ENCODE peak calls at places on chromosomes 2 and 18, in four cellular contexts. Y is fibroblast of lung; Q is CD4-positive, alpha-beta T cell; F is foreskin keratinocyte. I is an unnamed sample.

GRCh38 chr2:216149741-216150140 is 40.6 kb downstream of the XRCC5 start:
- DNase-seq in Y (no peak), Q (no peak), F (peak; percentile 66), I (peak; percentile 42)

GRCh38 chr2:120182019-120182560 is 41.1 kb downstream of the TMEM185B start:
- DNase-seq in Q (no peak), Y (no peak), F (no peak), I (no peak)

GRCh38 chr2:221817052-221817451 is 244.9 kb upstream of the EPHA4 start:
- DNase-seq in Y (peak; percentile 9), Q (no peak), F (peak; percentile 11), I (no peak)

GRCh38 chr2:63837036-63837594 is 4.6 kb upstream of the UGP2 start:
- DNase-seq in Q (no peak), Y (no peak), F (no peak), I (no peak)

GRCh38 chr2:216536725-216537124 is 38.1 kb downstream of the RPL37A start:
- DNase-seq in Y (peak; percentile 41), Q (no peak), F (no peak), I (no peak)

GRCh38 chr2:99444222-99444621 is 45.6 kb downstream of the REV1 start:
- DNase-seq in F (no peak), Y (no peak), Q (no peak), I (no peak)

GRCh38 chr2:47031909-47032668 is 116.5 kb upstream of the MCFD2 start:
- DNase-seq in Q (no peak), Y (no peak), F (no peak), I (no peak)

GRCh38 chr18:77899972-77900754 is 650.5 kb downstream of the GALR1 start:
- DNase-seq in Q (peak; percentile 41), Y (peak; percentile 2), F (no peak), I (no peak)

GRCh38 chr18:2356906-2357305 is 214.4 kb downstream of the METTL4 start:
- DNase-seq in Y (no peak), Q (no peak), F (no peak), I (no peak)

GRCh38 chr2:1631292-1632005 is 112.9 kb downstream of the PXDN start:
- DNase-seq in F (no peak), Q (no peak), Y (no peak), I (no peak)

GRCh38 chr2:39568561-39569006 is 97.1 kb upstream of the TMEM178A start:
- DNase-seq in Y (peak; percentile 86), Q (no peak), F (no peak), I (peak; percentile 71)

GRCh38 chr2:20452551-20452950 is 5.7 kb downstream of the RHOB start:
- DNase-seq in Q (no peak), Y (peak; percentile 67), F (no peak), I (no peak)

GRCh38 chr2:31674446-31674845 is 93.7 kb upstream of the SRD5A2 start:
- DNase-seq in Y (no peak), Q (no peak), F (no peak), I (no peak)
- TF ChIP-seq CTCF in Y (no peak), Q (no peak), F (no peak), I (peak; percentile 29)

DNA sequence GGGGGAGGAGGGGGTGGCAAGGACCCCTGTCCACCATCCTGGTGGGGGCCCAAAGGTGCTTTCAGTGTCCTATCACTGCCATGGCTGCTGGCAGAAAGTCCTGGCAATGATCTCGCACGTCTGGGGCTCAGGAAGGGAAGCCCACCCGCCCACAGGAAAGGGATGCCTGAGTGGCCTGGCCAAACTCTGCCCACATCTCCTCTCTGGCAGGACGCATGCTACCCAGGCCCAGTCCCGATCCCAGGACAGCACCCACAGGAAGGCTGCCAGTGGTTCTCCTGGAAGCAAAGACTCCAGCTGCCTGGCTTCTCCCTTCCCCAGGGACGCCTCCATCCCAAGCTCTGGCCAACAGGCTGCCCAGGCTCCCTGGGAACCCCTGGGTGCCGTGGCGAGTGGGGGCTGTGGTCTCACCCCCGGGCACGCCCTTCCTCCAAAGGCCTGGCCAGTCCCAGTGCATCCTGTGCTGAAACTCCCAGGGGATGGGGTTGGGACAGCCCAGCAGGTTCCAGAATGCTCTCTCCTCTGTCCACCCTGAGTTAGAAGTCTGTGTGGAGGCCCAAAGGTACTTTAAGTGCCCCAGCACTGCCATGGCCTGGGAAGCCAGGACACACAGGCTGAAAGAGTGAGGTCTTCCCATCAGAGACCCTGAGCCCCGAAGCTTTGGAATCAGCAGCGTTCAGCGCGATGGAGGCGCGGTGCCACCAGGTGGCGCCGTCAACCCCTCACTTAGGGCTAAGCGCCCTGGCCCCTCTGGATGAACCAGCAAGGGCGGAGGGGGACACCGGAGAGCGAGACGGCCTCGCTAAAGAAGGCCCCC is 29.8 kb upstream of the TAF1B start:
- DNase-seq in Y (peak; percentile 63), Q (peak; percentile 40), F (no peak), I (no peak)
- TF ChIP-seq CTCF in Y (peak; percentile 90), Q (peak; percentile 86), F (peak; percentile 91), I (peak; percentile 98)

GRCh38 chr2:140696449-140696848 is 1434.4 kb downstream of the LRP1B start:
- DNase-seq in Q (no peak), F (no peak), Y (no peak), I (no peak)
- TF ChIP-seq CTCF in Q (no peak), F (peak; percentile 25), Y (no peak), I (no peak)

GRCh38 chr18:47595816-47596501 is 334.5 kb downstream of the SMAD2 start:
- DNase-seq in Q (no peak), Y (no peak), F (no peak), I (no peak)
- TF ChIP-seq CTCF in Q (no peak), Y (peak; percentile 15), F (peak; percentile 34), I (peak; percentile 61)

GRCh38 chr2:28906821-28907220 is 12.4 kb downstream of the WDR43 start:
- DNase-seq in Q (no peak), F (no peak), Y (no peak), I (no peak)

GRCh38 chr2:28908172-28908571 is 13.7 kb downstream of the WDR43 start:
- DNase-seq in F (no peak), Y (no peak), Q (no peak), I (no peak)

GRCh38 chr2:28906376-28906775 is 11.9 kb downstream of the WDR43 start:
- DNase-seq in Y (no peak), F (no peak), Q (no peak), I (no peak)

GRCh38 chr2:28905533-28905932 is 11.1 kb downstream of the WDR43 start:
- DNase-seq in Y (no peak), F (no peak), Q (no peak), I (no peak)

DNA sequence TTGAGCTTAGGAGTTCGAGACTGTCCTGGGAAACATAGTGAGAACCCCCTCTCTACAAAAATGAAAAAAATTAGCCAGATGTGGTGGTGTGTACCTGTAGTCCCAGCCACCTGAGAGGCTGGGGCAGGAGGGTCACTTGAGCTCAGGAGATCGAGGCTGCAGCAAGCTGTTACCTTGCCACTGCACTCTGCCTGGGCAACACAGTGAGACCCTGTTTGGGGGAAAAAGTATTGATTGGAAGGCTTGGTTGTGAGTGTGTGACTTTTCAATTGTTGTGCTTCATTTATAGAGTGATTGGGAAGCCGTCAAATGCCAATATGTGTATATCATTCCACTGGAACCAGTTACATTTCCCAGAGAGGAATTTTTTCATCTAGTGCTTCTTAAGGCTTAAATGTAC is 15.2 kb downstream of the WDR43 start:
- DNase-seq in F (no peak), Q (no peak), Y (no peak), I (no peak)
- TF ChIP-seq CTCF in F (no peak), Q (no peak), Y (no peak), I (no peak)

GRCh38 chr2:6773007-6773693 is 92.6 kb downstream of the CMPK2 start:
- DNase-seq in Q (peak; percentile 47), F (no peak), Y (peak; percentile 27), I (peak; percentile 15)

GRCh38 chr2:6770006-6770405 is 95.7 kb downstream of the CMPK2 start:
- DNase-seq in F (no peak), Y (no peak), Q (no peak), I (no peak)

GRCh38 chr2:6773694-6774044 is 92.0 kb downstream of the CMPK2 start:
- DNase-seq in Q (no peak), F (no peak), Y (no peak), I (no peak)

GRCh38 chr2:6772366-6772710 is 93.4 kb downstream of the CMPK2 start:
- DNase-seq in Q (no peak), F (no peak), Y (peak; percentile 12), I (no peak)

GRCh38 chr2:6771539-6772365 is 94.0 kb downstream of the CMPK2 start:
- DNase-seq in Y (no peak), F (no peak), Q (no peak), I (no peak)
- TF ChIP-seq CTCF in Y (no peak), F (no peak), Q (no peak), I (no peak)